ENCODE peak calls at places on chromosomes 16 and 17, in ten cellular contexts. E, K, F, X, Z, I, O, P, H and W are unnamed samples.

GRCh38 chr17:79794659-79795511 is 2.0 kb downstream of the CBX8 start:
- DNase-seq in I (no peak), K (no peak), F (no peak), O (no peak), P (no peak), H (no peak), E (no peak), X (no peak), Z (no peak), W (no peak)

GRCh38 chr17:48103379-48103715 is 2.1 kb upstream of the CBX1 start:
- DNase-seq in Z (no peak), F (no peak), K (no peak), P (no peak), E (no peak), X (no peak), I (no peak), H (no peak), O (no peak), W (no peak)

GRCh38 chr17:29349409-29349808 is 40.8 kb upstream of the TAOK1 start:
- DNase-seq in O (no peak), I (no peak), Z (no peak), X (no peak), H (no peak), K (no peak), F (no peak), P (no peak), E (no peak), W (no peak)

GRCh38 chr17:38741853-38742421 is 6.2 kb downstream of the PCGF2 start:
- DNase-seq in K (peak; percentile 83), O (no peak), P (no peak), Z (no peak), H (no peak), X (no peak), F (no peak), E (peak; percentile 37), I (no peak), W (no peak)

GRCh38 chr17:73956595-73957465 is 246.6 kb upstream of the RPL38 start:
- DNase-seq in P (peak; percentile 54), F (no peak), E (peak; percentile 29), H (peak; percentile 59), O (peak; percentile 77), X (no peak), I (no peak), Z (peak; percentile 46), K (peak; percentile 59), W (peak; percentile 70)

GRCh38 chr16:14436410-14436955 is 193.6 kb downstream of the PARN start:
- DNase-seq in I (no peak), F (no peak), O (peak; percentile 60), E (no peak), Z (peak; percentile 6), H (no peak), P (peak; percentile 11), K (no peak), X (no peak), W (no peak)

GRCh38 chr16:1465567-1465915 is 9.3 kb downstream of the CLCN7 start:
- DNase-seq in E (no peak), I (no peak), H (no peak), P (no peak), O (no peak), K (no peak), Z (no peak), F (no peak), X (no peak), W (no peak)

GRCh38 chr17:45775576-45776011 is 8.5 kb upstream of the CRHR1 start:
- DNase-seq in F (no peak), Z (no peak), X (no peak), H (peak; percentile 36), I (no peak), P (no peak), K (peak; percentile 86), O (no peak), E (peak; percentile 97), W (peak; percentile 57)

GRCh38 chr17:16353702-16354174 is 469 bp upstream of the CENPV start:
- DNase-seq in F (no peak), P (no peak), I (peak; percentile 50), H (no peak), E (no peak), X (no peak), Z (no peak), K (no peak), O (no peak), W (no peak)

GRCh38 chr17:21539146-21539545 is 153.2 kb upstream of the KCNJ18 start:
- DNase-seq in Z (no peak), F (no peak), O (no peak), H (no peak), E (no peak), X (peak; percentile 27), I (no peak), P (no peak), K (no peak), W (no peak)

GRCh38 chr16:4356820-4357219 is 5.7 kb upstream of the PAM16 start:
- DNase-seq in I (no peak), H (no peak), E (no peak), X (no peak), Z (no peak), P (no peak), O (no peak), K (no peak), F (no peak), W (no peak)

GRCh38 chr17:32516940-32517711 is 30.3 kb downstream of the CDK5R1 start:
- DNase-seq in F (no peak), Z (no peak), E (no peak), P (no peak), H (no peak), K (no peak), I (no peak), O (no peak), X (no peak), W (peak; percentile 44)

GRCh38 chr17:1365445-1366039 is 34.5 kb downstream of the YWHAE start:
- DNase-seq in K (peak; percentile 63), H (peak; percentile 42), F (peak; percentile 45), X (peak; percentile 81), E (peak; percentile 45), Z (peak; percentile 58), O (peak; percentile 66), P (peak; percentile 35), I (peak; percentile 82), W (peak; percentile 79)

GRCh38 chr16:3175157-3176153 is 12.5 kb upstream of the OR1F1 start:
- DNase-seq in O (no peak), Z (peak; percentile 76), F (no peak), E (no peak), X (peak; percentile 53), K (no peak), I (no peak), P (no peak), H (no peak), W (no peak)

GRCh38 chr16:81214745-81215166 is 23.7 kb upstream of the BCO1 start:
- DNase-seq in P (no peak), F (no peak), I (no peak), O (no peak), E (no peak), K (peak; percentile 38), H (no peak), Z (no peak), X (peak; percentile 15), W (no peak)

GRCh38 chr17:76240461-76241204 is at the start of gene RNF157:
- DNase-seq in Z (peak; percentile 53), O (peak; percentile 75), K (peak; percentile 66), P (peak; percentile 75), E (peak; percentile 82), X (peak; percentile 48), F (no peak), I (peak; percentile 2), H (peak; percentile 71), W (peak; percentile 44)

GRCh38 chr16:61872778-61873119 is 163.5 kb downstream of the CDH8 start:
- DNase-seq in P (no peak), O (no peak), X (no peak), K (no peak), F (no peak), E (no peak), I (no peak), H (no peak), Z (no peak), W (no peak)

GRCh38 chr16:72819345-72819744 is 228.6 kb downstream of the ZFHX3 start:
- DNase-seq in K (no peak), E (no peak), O (no peak), I (no peak), F (no peak), P (no peak), X (peak; percentile 74), H (no peak), Z (no peak), W (no peak)

GRCh38 chr16:21205303-21205702 is 6.1 kb downstream of the ZP2 start:
- DNase-seq in Z (no peak), K (no peak), F (no peak), E (no peak), O (no peak), H (no peak), I (no peak), X (no peak), P (no peak), W (no peak)